ENCODE peak calls at places on chromosomes 6 and 20, in nine cellular contexts. One of them, this sample, is unnamed.
A peak's percentile ranks its signal among the peaks of the same experiment; 100 is the strongest.

GRCh38 chr20:21234816-21235215 is 68.3 kb upstream of the XRN2 start:
- DNase-seq in neuronal stem cell: peak; percentile 53
- DNase-seq in upper lobe of right lung: no peak
- DNase-seq in neural progenitor cell: peak; percentile 74
- DNase-seq in transverse colon: no peak
- DNase-seq in stomach: no peak
- DNase-seq in pancreas: no peak
- DNase-seq in iPS DF 6.9: no peak
- DNase-seq in astrocyte: no peak
- DNase-seq in this sample: peak; percentile 86

GRCh38 chr20:2337142-2337541 is 41.3 kb downstream of the TGM3 start:
- DNase-seq in neuronal stem cell: no peak
- DNase-seq in upper lobe of right lung: no peak
- DNase-seq in neural progenitor cell: no peak
- DNase-seq in transverse colon: no peak
- DNase-seq in stomach: no peak
- DNase-seq in pancreas: no peak
- DNase-seq in iPS DF 6.9: no peak
- DNase-seq in astrocyte: no peak
- DNase-seq in this sample: no peak

GRCh38 chr6:40822619-40823018 is 216.4 kb downstream of the UNC5CL start:
- DNase-seq in neuronal stem cell: no peak
- DNase-seq in upper lobe of right lung: no peak
- DNase-seq in neural progenitor cell: no peak
- DNase-seq in transverse colon: no peak
- DNase-seq in stomach: no peak
- DNase-seq in pancreas: no peak
- DNase-seq in iPS DF 6.9: no peak
- DNase-seq in astrocyte: no peak
- DNase-seq in this sample: no peak

GRCh38 chr20:32585011-32585518 is at the start of gene NOL4L:
- DNase-seq in neuronal stem cell: no peak
- DNase-seq in upper lobe of right lung: no peak
- DNase-seq in neural progenitor cell: peak; percentile 82
- DNase-seq in transverse colon: no peak
- DNase-seq in stomach: peak; percentile 39
- DNase-seq in pancreas: no peak
- DNase-seq in iPS DF 6.9: no peak
- DNase-seq in astrocyte: no peak
- DNase-seq in this sample: no peak

GRCh38 chr6:116779569-116780164 is 14.1 kb upstream of the FAM162B start:
- DNase-seq in neuronal stem cell: peak; percentile 26
- DNase-seq in upper lobe of right lung: no peak
- DNase-seq in neural progenitor cell: peak; percentile 72
- DNase-seq in transverse colon: no peak
- DNase-seq in stomach: no peak
- DNase-seq in pancreas: no peak
- DNase-seq in iPS DF 6.9: no peak
- DNase-seq in astrocyte: peak; percentile 15
- DNase-seq in this sample: peak; percentile 71

GRCh38 chr6:16129623-16130243 is 847 bp downstream of the MYLIP start:
- DNase-seq in neuronal stem cell: peak; percentile 20
- DNase-seq in upper lobe of right lung: peak; percentile 79
- DNase-seq in neural progenitor cell: peak; percentile 45
- DNase-seq in transverse colon: peak; percentile 41
- DNase-seq in stomach: peak; percentile 52
- DNase-seq in pancreas: peak; percentile 59
- DNase-seq in iPS DF 6.9: no peak
- DNase-seq in astrocyte: no peak
- DNase-seq in this sample: peak; percentile 12

GRCh38 chr20:23295934-23296333 is 54.7 kb upstream of the NXT1 start:
- DNase-seq in neuronal stem cell: no peak
- DNase-seq in upper lobe of right lung: no peak
- DNase-seq in neural progenitor cell: no peak
- DNase-seq in transverse colon: no peak
- DNase-seq in stomach: no peak
- DNase-seq in pancreas: no peak
- DNase-seq in iPS DF 6.9: no peak
- DNase-seq in astrocyte: no peak
- DNase-seq in this sample: no peak

GRCh38 chr6:155093430-155093829 is 98.3 kb downstream of the TIAM2 start:
- DNase-seq in neuronal stem cell: no peak
- DNase-seq in upper lobe of right lung: no peak
- DNase-seq in neural progenitor cell: no peak
- DNase-seq in transverse colon: no peak
- DNase-seq in stomach: no peak
- DNase-seq in pancreas: no peak
- DNase-seq in iPS DF 6.9: no peak
- DNase-seq in astrocyte: no peak
- DNase-seq in this sample: no peak

GRCh38 chr6:139706949-139707348 is 332.5 kb upstream of the CITED2 start:
- DNase-seq in neuronal stem cell: no peak
- DNase-seq in upper lobe of right lung: no peak
- DNase-seq in neural progenitor cell: no peak
- DNase-seq in transverse colon: no peak
- DNase-seq in stomach: no peak
- DNase-seq in pancreas: no peak
- DNase-seq in iPS DF 6.9: no peak
- DNase-seq in astrocyte: no peak
- DNase-seq in this sample: no peak

GRCh38 chr6:39995633-39996032 is 61.4 kb upstream of the MOCS1 start:
- DNase-seq in neuronal stem cell: no peak
- DNase-seq in upper lobe of right lung: no peak
- DNase-seq in neural progenitor cell: no peak
- DNase-seq in transverse colon: peak; percentile 15
- DNase-seq in stomach: no peak
- DNase-seq in pancreas: no peak
- DNase-seq in iPS DF 6.9: no peak
- DNase-seq in astrocyte: no peak
- DNase-seq in this sample: no peak

GRCh38 chr6:18213439-18213838 is 50.9 kb downstream of the DEK start:
- DNase-seq in neuronal stem cell: no peak
- DNase-seq in upper lobe of right lung: no peak
- DNase-seq in neural progenitor cell: no peak
- DNase-seq in transverse colon: no peak
- DNase-seq in stomach: no peak
- DNase-seq in pancreas: no peak
- DNase-seq in iPS DF 6.9: no peak
- DNase-seq in astrocyte: no peak
- DNase-seq in this sample: no peak

GRCh38 chr6:37990762-37991525 is 171.4 kb downstream of the ZFAND3 start:
- DNase-seq in neuronal stem cell: peak; percentile 26
- DNase-seq in upper lobe of right lung: no peak
- DNase-seq in neural progenitor cell: peak; percentile 57
- DNase-seq in transverse colon: no peak
- DNase-seq in stomach: no peak
- DNase-seq in pancreas: no peak
- DNase-seq in iPS DF 6.9: no peak
- DNase-seq in astrocyte: peak; percentile 90
- DNase-seq in this sample: no peak

GRCh38 chr6:37993596-37993995 is 174.1 kb downstream of the ZFAND3 start:
- DNase-seq in neuronal stem cell: no peak
- DNase-seq in upper lobe of right lung: no peak
- DNase-seq in neural progenitor cell: no peak
- DNase-seq in transverse colon: no peak
- DNase-seq in stomach: no peak
- DNase-seq in pancreas: no peak
- DNase-seq in iPS DF 6.9: no peak
- DNase-seq in astrocyte: no peak
- DNase-seq in this sample: no peak

GRCh38 chr6:37988696-37989095 is 169.2 kb downstream of the ZFAND3 start:
- DNase-seq in neuronal stem cell: no peak
- DNase-seq in upper lobe of right lung: no peak
- DNase-seq in neural progenitor cell: no peak
- DNase-seq in transverse colon: no peak
- DNase-seq in stomach: no peak
- DNase-seq in pancreas: no peak
- DNase-seq in iPS DF 6.9: no peak
- DNase-seq in astrocyte: peak; percentile 29
- DNase-seq in this sample: no peak

GRCh38 chr6:37994238-37994637 is 174.7 kb downstream of the ZFAND3 start:
- DNase-seq in neuronal stem cell: no peak
- DNase-seq in upper lobe of right lung: no peak
- DNase-seq in neural progenitor cell: peak; percentile 42
- DNase-seq in transverse colon: no peak
- DNase-seq in stomach: no peak
- DNase-seq in pancreas: no peak
- DNase-seq in iPS DF 6.9: no peak
- DNase-seq in astrocyte: peak; percentile 61
- DNase-seq in this sample: no peak

GRCh38 chr6:37992749-37993148 is 173.2 kb downstream of the ZFAND3 start:
- DNase-seq in neuronal stem cell: no peak
- DNase-seq in upper lobe of right lung: no peak
- DNase-seq in neural progenitor cell: no peak
- DNase-seq in transverse colon: no peak
- DNase-seq in stomach: no peak
- DNase-seq in pancreas: no peak
- DNase-seq in iPS DF 6.9: no peak
- DNase-seq in astrocyte: no peak
- DNase-seq in this sample: no peak
- H3K4me1 ChIP-seq in neuronal stem cell: peaks cover 26% of the 10 kb centered on the region
- H3K4me1 ChIP-seq in upper lobe of right lung: peaks cover 33% of the 10 kb centered on the region
- H3K4me1 ChIP-seq in neural progenitor cell: peaks cover 44% of the 10 kb centered on the region
- H3K4me1 ChIP-seq in transverse colon: no peaks in the 10 kb centered on the region
- H3K4me1 ChIP-seq in stomach: peaks cover 23% of the 10 kb centered on the region
- H3K4me1 ChIP-seq in pancreas: peaks cover 10% of the 10 kb centered on the region
- H3K4me1 ChIP-seq in iPS DF 6.9: no peaks in the 10 kb centered on the region
- H3K4me1 ChIP-seq in astrocyte: peaks cover 34% of the 10 kb centered on the region
- H3K4me1 ChIP-seq in this sample: peaks cover 25% of the 10 kb centered on the region

GRCh38 chr6:37136821-37137200 is 33.1 kb upstream of the PIM1 start:
- DNase-seq in neuronal stem cell: no peak
- DNase-seq in upper lobe of right lung: no peak
- DNase-seq in neural progenitor cell: no peak
- DNase-seq in transverse colon: no peak
- DNase-seq in stomach: no peak
- DNase-seq in pancreas: no peak
- DNase-seq in iPS DF 6.9: no peak
- DNase-seq in astrocyte: no peak
- DNase-seq in this sample: no peak

GRCh38 chr6:37134622-37135191 is 35.2 kb upstream of the PIM1 start:
- DNase-seq in neuronal stem cell: no peak
- DNase-seq in upper lobe of right lung: no peak
- DNase-seq in neural progenitor cell: no peak
- DNase-seq in transverse colon: peak; percentile 74
- DNase-seq in stomach: peak; percentile 67
- DNase-seq in pancreas: no peak
- DNase-seq in iPS DF 6.9: no peak
- DNase-seq in astrocyte: peak; percentile 97
- DNase-seq in this sample: no peak

GRCh38 chr6:37137201-37137880 is 32.6 kb upstream of the PIM1 start:
- DNase-seq in neuronal stem cell: peak; percentile 92
- DNase-seq in upper lobe of right lung: no peak
- DNase-seq in neural progenitor cell: peak; percentile 93
- DNase-seq in transverse colon: no peak
- DNase-seq in stomach: no peak
- DNase-seq in pancreas: no peak
- DNase-seq in iPS DF 6.9: no peak
- DNase-seq in astrocyte: peak; percentile 99
- DNase-seq in this sample: peak; percentile 84

GRCh38 chr6:37137881-37138568 is 31.9 kb upstream of the PIM1 start:
- DNase-seq in neuronal stem cell: no peak
- DNase-seq in upper lobe of right lung: no peak
- DNase-seq in neural progenitor cell: no peak
- DNase-seq in transverse colon: no peak
- DNase-seq in stomach: no peak
- DNase-seq in pancreas: no peak
- DNase-seq in iPS DF 6.9: peak; percentile 96
- DNase-seq in astrocyte: peak; percentile 94
- DNase-seq in this sample: no peak

GRCh38 chr6:37135835-37136694 is 33.9 kb upstream of the PIM1 start:
- DNase-seq in neuronal stem cell: no peak
- DNase-seq in upper lobe of right lung: no peak
- DNase-seq in neural progenitor cell: no peak
- DNase-seq in transverse colon: no peak
- DNase-seq in stomach: no peak
- DNase-seq in pancreas: no peak
- DNase-seq in iPS DF 6.9: no peak
- DNase-seq in astrocyte: no peak
- DNase-seq in this sample: no peak
- H3K4me3 ChIP-seq in neuronal stem cell: no peak overlapping the region
- H3K4me3 ChIP-seq in upper lobe of right lung: no peak overlapping the region
- H3K4me3 ChIP-seq in neural progenitor cell: peak overlapping the region; percentile 35
- H3K4me3 ChIP-seq in transverse colon: no peak overlapping the region
- H3K4me3 ChIP-seq in stomach: no peak overlapping the region
- H3K4me3 ChIP-seq in pancreas: no peak overlapping the region
- H3K4me3 ChIP-seq in iPS DF 6.9: peak overlapping the region; percentile 72
- H3K4me3 ChIP-seq in astrocyte: no peak overlapping the region
- H3K4me3 ChIP-seq in this sample: peak overlapping the region; percentile 26

GRCh38 chr6:56691201-56691595 is 48.5 kb upstream of the DST start:
- DNase-seq in neuronal stem cell: no peak
- DNase-seq in upper lobe of right lung: no peak
- DNase-seq in neural progenitor cell: no peak
- DNase-seq in transverse colon: peak; percentile 57
- DNase-seq in stomach: no peak
- DNase-seq in pancreas: no peak
- DNase-seq in iPS DF 6.9: no peak
- DNase-seq in astrocyte: peak; percentile 12
- DNase-seq in this sample: peak; percentile 77

GRCh38 chr6:56692586-56693245 is 50.0 kb upstream of the DST start:
- DNase-seq in neuronal stem cell: no peak
- DNase-seq in upper lobe of right lung: no peak
- DNase-seq in neural progenitor cell: no peak
- DNase-seq in transverse colon: no peak
- DNase-seq in stomach: no peak
- DNase-seq in pancreas: no peak
- DNase-seq in iPS DF 6.9: no peak
- DNase-seq in astrocyte: peak; percentile 44
- DNase-seq in this sample: no peak

GRCh38 chr6:56693988-56694387 is 51.3 kb upstream of the DST start:
- DNase-seq in neuronal stem cell: no peak
- DNase-seq in upper lobe of right lung: no peak
- DNase-seq in neural progenitor cell: no peak
- DNase-seq in transverse colon: no peak
- DNase-seq in stomach: no peak
- DNase-seq in pancreas: no peak
- DNase-seq in iPS DF 6.9: no peak
- DNase-seq in astrocyte: peak; percentile 29
- DNase-seq in this sample: no peak

GRCh38 chr6:56695702-56696101 is 53.0 kb upstream of the DST start:
- DNase-seq in neuronal stem cell: no peak
- DNase-seq in upper lobe of right lung: no peak
- DNase-seq in neural progenitor cell: no peak
- DNase-seq in transverse colon: no peak
- DNase-seq in stomach: no peak
- DNase-seq in pancreas: no peak
- DNase-seq in iPS DF 6.9: no peak
- DNase-seq in astrocyte: peak; percentile 31
- DNase-seq in this sample: no peak

GRCh38 chr6:56693246-56693607 is 50.5 kb upstream of the DST start:
- DNase-seq in neuronal stem cell: no peak
- DNase-seq in upper lobe of right lung: peak; percentile 69
- DNase-seq in neural progenitor cell: no peak
- DNase-seq in transverse colon: peak; percentile 88
- DNase-seq in stomach: peak; percentile 74
- DNase-seq in pancreas: peak; percentile 54
- DNase-seq in iPS DF 6.9: no peak
- DNase-seq in astrocyte: peak; percentile 93
- DNase-seq in this sample: no peak
- H3K4me1 ChIP-seq in neuronal stem cell: peaks cover 2% of the 10 kb centered on the region
- H3K4me1 ChIP-seq in upper lobe of right lung: no peaks in the 10 kb centered on the region
- H3K4me1 ChIP-seq in neural progenitor cell: peaks cover 11% of the 10 kb centered on the region
- H3K4me1 ChIP-seq in transverse colon: peaks cover 28% of the 10 kb centered on the region
- H3K4me1 ChIP-seq in stomach: peaks cover 11% of the 10 kb centered on the region
- H3K4me1 ChIP-seq in pancreas: peaks cover 11% of the 10 kb centered on the region
- H3K4me1 ChIP-seq in iPS DF 6.9: no peaks in the 10 kb centered on the region
- H3K4me1 ChIP-seq in astrocyte: peaks cover 45% of the 10 kb centered on the region
- H3K4me1 ChIP-seq in this sample: peaks cover 34% of the 10 kb centered on the region

GRCh38 chr6:8175046-8175777 is 72.9 kb upstream of the EEF1E1 start:
- DNase-seq in neuronal stem cell: no peak
- DNase-seq in upper lobe of right lung: no peak
- DNase-seq in neural progenitor cell: no peak
- DNase-seq in transverse colon: no peak
- DNase-seq in stomach: no peak
- DNase-seq in pancreas: no peak
- DNase-seq in iPS DF 6.9: no peak
- DNase-seq in astrocyte: no peak
- DNase-seq in this sample: no peak
- H3K4me3 ChIP-seq in neuronal stem cell: no peak overlapping the region
- H3K4me3 ChIP-seq in upper lobe of right lung: no peak overlapping the region
- H3K4me3 ChIP-seq in neural progenitor cell: no peak overlapping the region
- H3K4me3 ChIP-seq in transverse colon: no peak overlapping the region
- H3K4me3 ChIP-seq in stomach: no peak overlapping the region
- H3K4me3 ChIP-seq in pancreas: no peak overlapping the region
- H3K4me3 ChIP-seq in iPS DF 6.9: no peak overlapping the region
- H3K4me3 ChIP-seq in astrocyte: no peak overlapping the region
- H3K4me3 ChIP-seq in this sample: no peak overlapping the region

This sample was measured in HAP-1.